ENCODE peak calls at places on chromosomes 3 and 15, in nine cellular contexts. N, G, H, E, O, J, A, B and Q are unnamed samples.

GRCh38 chr3:173078525-173078924 is 62.5 kb downstream of the SPATA16 start:
- DNase-seq in J (no peak), A (no peak), E (no peak), O (no peak), G (no peak), N (no peak), H (no peak), B (no peak), Q (no peak)

GRCh38 chr3:171654809-171655208 is 155.5 kb downstream of the PLD1 start:
- DNase-seq in G (no peak), O (peak), E (peak), N (no peak), J (peak), H (no peak), B (no peak), A (peak), Q (peak)

GRCh38 chr3:127748754-127749327 is 73.5 kb downstream of the MGLL start:
- DNase-seq in E (no peak), G (no peak), B (no peak), A (no peak), J (no peak), H (no peak), N (no peak), O (no peak), Q (no peak)

GRCh38 chr3:187799942-187800637 is 54.8 kb upstream of the BCL6 start:
- DNase-seq in N (no peak), J (no peak), E (peak), H (no peak), O (no peak), G (no peak), A (peak), B (no peak), Q (no peak)

GRCh38 chr15:67018451-67018850 is 47.0 kb upstream of the SMAD3 start:
- DNase-seq in G (no peak), A (no peak), O (no peak), N (no peak), J (no peak), E (no peak), B (no peak), H (no peak), Q (no peak)

GRCh38 chr3:154062513-154062912 is 58.7 kb upstream of the ARHGEF26 start:
- DNase-seq in G (no peak), E (no peak), O (no peak), J (no peak), A (no peak), H (no peak), N (no peak), B (no peak), Q (no peak)

GRCh38 chr3:111534701-111535100 is 7.3 kb upstream of the CD96 start:
- DNase-seq in B (no peak), H (no peak), E (no peak), G (no peak), J (no peak), N (no peak), O (peak), A (peak), Q (peak)

GRCh38 chr3:134330895-134331810 is 43.1 kb downstream of the AMOTL2 start:
- DNase-seq in H (no peak), E (no peak), G (no peak), A (peak), J (no peak), B (no peak), N (no peak), O (peak), Q (peak)

GRCh38 chr3:136142592-136142991 is 53.5 kb downstream of the MSL2 start:
- DNase-seq in O (peak), N (no peak), H (no peak), E (no peak), A (peak), G (peak), J (peak), B (peak), Q (peak)